ENCODE peak calls at places on chromosomes 2 and 18, in seven cellular contexts. One of them, this sample, is unnamed.

GRCh38 chr18:63162271-63163014 is 157.1 kb downstream of the BCL2 start:
- DNase-seq in EL: peak
- DNase-seq in nephron progenitor cell: no peak
- DNase-seq in left cardiac atrium: no peak
- DNase-seq in NAMALWA: peak
- DNase-seq in NCI-H1105 treated with DMSO at 0.1 percent for 48 hours: no peak
- DNase-seq in COLO829: no peak
- DNase-seq in this sample: no peak

GRCh38 chr2:168323456-168324058 is 76.2 kb upstream of the STK39 start:
- DNase-seq in EL: no peak
- DNase-seq in nephron progenitor cell: no peak
- DNase-seq in left cardiac atrium: no peak
- DNase-seq in NAMALWA: no peak
- DNase-seq in NCI-H1105 treated with DMSO at 0.1 percent for 48 hours: no peak
- DNase-seq in COLO829: no peak
- DNase-seq in this sample: peak

GRCh38 chr2:45152691-45153090 is 143.4 kb upstream of the SIX2 start:
- DNase-seq in EL: no peak
- DNase-seq in nephron progenitor cell: no peak
- DNase-seq in left cardiac atrium: no peak
- DNase-seq in NAMALWA: no peak
- DNase-seq in NCI-H1105 treated with DMSO at 0.1 percent for 48 hours: no peak
- DNase-seq in COLO829: no peak
- DNase-seq in this sample: no peak

GRCh38 chr2:100588071-100588786 is 25.4 kb downstream of the PDCL3 start:
- DNase-seq in EL: peak
- DNase-seq in nephron progenitor cell: no peak
- DNase-seq in left cardiac atrium: no peak
- DNase-seq in NAMALWA: no peak
- DNase-seq in NCI-H1105 treated with DMSO at 0.1 percent for 48 hours: no peak
- DNase-seq in COLO829: peak
- DNase-seq in this sample: no peak

GRCh38 chr2:37920570-37920969 is 4.5 kb upstream of the RMDN2 start:
- DNase-seq in EL: peak
- DNase-seq in nephron progenitor cell: no peak
- DNase-seq in left cardiac atrium: no peak
- DNase-seq in NAMALWA: no peak
- DNase-seq in NCI-H1105 treated with DMSO at 0.1 percent for 48 hours: no peak
- DNase-seq in COLO829: no peak
- DNase-seq in this sample: no peak

GRCh38 chr2:133523406-133523805 is 44.9 kb downstream of the NCKAP5 start:
- DNase-seq in EL: no peak
- DNase-seq in nephron progenitor cell: no peak
- DNase-seq in left cardiac atrium: no peak
- DNase-seq in NAMALWA: no peak
- DNase-seq in NCI-H1105 treated with DMSO at 0.1 percent for 48 hours: no peak
- DNase-seq in COLO829: no peak
- DNase-seq in this sample: no peak

GRCh38 chr2:82027901-82028570 is 1723.5 kb upstream of the LRRTM1 start:
- DNase-seq in EL: no peak
- DNase-seq in nephron progenitor cell: no peak
- DNase-seq in left cardiac atrium: no peak
- DNase-seq in NAMALWA: no peak
- DNase-seq in NCI-H1105 treated with DMSO at 0.1 percent for 48 hours: no peak
- DNase-seq in COLO829: no peak
- DNase-seq in this sample: no peak

GRCh38 chr2:16321872-16322271 is 343.8 kb downstream of the CYRIA start:
- DNase-seq in EL: no peak
- DNase-seq in nephron progenitor cell: no peak
- DNase-seq in left cardiac atrium: no peak
- DNase-seq in NAMALWA: no peak
- DNase-seq in NCI-H1105 treated with DMSO at 0.1 percent for 48 hours: no peak
- DNase-seq in COLO829: no peak
- DNase-seq in this sample: peak

GRCh38 chr18:79845164-79845563 is 47.4 kb downstream of the KCNG2 start:
- DNase-seq in EL: peak
- DNase-seq in nephron progenitor cell: no peak
- DNase-seq in left cardiac atrium: no peak
- DNase-seq in NAMALWA: no peak
- DNase-seq in NCI-H1105 treated with DMSO at 0.1 percent for 48 hours: no peak
- DNase-seq in COLO829: no peak
- DNase-seq in this sample: no peak

GRCh38 chr2:182907081-182907830 is 40.8 kb upstream of the FRZB start:
- DNase-seq in EL: no peak
- DNase-seq in nephron progenitor cell: peak
- DNase-seq in left cardiac atrium: no peak
- DNase-seq in NAMALWA: no peak
- DNase-seq in NCI-H1105 treated with DMSO at 0.1 percent for 48 hours: no peak
- DNase-seq in COLO829: no peak
- DNase-seq in this sample: no peak

GRCh38 chr2:240959214-240959940 is 39.0 kb upstream of the SNED1 start:
- DNase-seq in EL: no peak
- DNase-seq in nephron progenitor cell: no peak
- DNase-seq in left cardiac atrium: no peak
- DNase-seq in NAMALWA: no peak
- DNase-seq in NCI-H1105 treated with DMSO at 0.1 percent for 48 hours: no peak
- DNase-seq in COLO829: no peak
- DNase-seq in this sample: no peak

GRCh38 chr18:28189400-28190239 is 12.7 kb upstream of the CDH2 start:
- DNase-seq in EL: peak
- DNase-seq in nephron progenitor cell: peak
- DNase-seq in left cardiac atrium: no peak
- DNase-seq in NAMALWA: peak
- DNase-seq in NCI-H1105 treated with DMSO at 0.1 percent for 48 hours: no peak
- DNase-seq in COLO829: peak
- DNase-seq in this sample: peak

GRCh38 chr2:172836386-172837200 is 100.9 kb downstream of the RAPGEF4 start:
- DNase-seq in EL: peak
- DNase-seq in nephron progenitor cell: no peak
- DNase-seq in left cardiac atrium: peak
- DNase-seq in NAMALWA: no peak
- DNase-seq in NCI-H1105 treated with DMSO at 0.1 percent for 48 hours: no peak
- DNase-seq in COLO829: peak
- DNase-seq in this sample: no peak

GRCh38 chr2:159939946-159940345 is 122.5 kb downstream of the PLA2R1 start:
- DNase-seq in EL: peak
- DNase-seq in nephron progenitor cell: no peak
- DNase-seq in left cardiac atrium: no peak
- DNase-seq in NAMALWA: peak
- DNase-seq in NCI-H1105 treated with DMSO at 0.1 percent for 48 hours: peak
- DNase-seq in COLO829: peak
- DNase-seq in this sample: peak

GRCh38 chr2:105571445-105571987 is 172.7 kb upstream of the FHL2 start:
- DNase-seq in EL: no peak
- DNase-seq in nephron progenitor cell: no peak
- DNase-seq in left cardiac atrium: no peak
- DNase-seq in NAMALWA: no peak
- DNase-seq in NCI-H1105 treated with DMSO at 0.1 percent for 48 hours: no peak
- DNase-seq in COLO829: no peak
- DNase-seq in this sample: no peak

GRCh38 chr2:157004789-157005188 is 252.7 kb upstream of the GALNT5 start:
- DNase-seq in EL: no peak
- DNase-seq in nephron progenitor cell: no peak
- DNase-seq in left cardiac atrium: no peak
- DNase-seq in NAMALWA: no peak
- DNase-seq in NCI-H1105 treated with DMSO at 0.1 percent for 48 hours: no peak
- DNase-seq in COLO829: no peak
- DNase-seq in this sample: no peak